ENCODE peak calls at places on chromosomes 12 and 14, in eight cellular contexts. F is stomach, S is tibial artery, J is lower lobe of right lung, C is ovary, O is GM12878, X is brain microvascular endothelial cell, W is hepatocyte. Q is an unnamed sample.

GRCh38 chr14:96249016-96249415 is 7.0 kb upstream of the BDKRB1 start:
- DNase-seq in W (peak), C (no peak), F (no peak), O (no peak), X (peak), S (peak), J (no peak), Q (no peak)

GRCh38 chr12:59425798-59426197 is 170.0 kb upstream of the SLC16A7 start:
- DNase-seq in X (no peak), S (no peak), F (no peak), C (no peak), J (no peak), O (no peak), W (no peak), Q (no peak)

GRCh38 chr12:12546314-12546772 is 16.3 kb downstream of the DUSP16 start:
- DNase-seq in C (no peak), X (no peak), J (no peak), S (no peak), W (peak), F (no peak), O (no peak), Q (no peak)

GRCh38 chr12:101552277-101552676 is 42.5 kb upstream of the MYBPC1 start:
- DNase-seq in O (no peak), S (no peak), W (peak), C (peak), X (no peak), F (no peak), J (peak), Q (no peak)

GRCh38 chr12:120199595-120200306 is 1.2 kb downstream of the RPLP0 start:
- DNase-seq in S (peak), O (no peak), X (peak), J (no peak), C (no peak), W (no peak), F (no peak), Q (no peak)

GRCh38 chr12:18422849-18423248 is 161.5 kb downstream of the PIK3C2G start:
- DNase-seq in C (no peak), X (no peak), J (no peak), O (no peak), S (no peak), F (no peak), W (no peak), Q (no peak)

GRCh38 chr12:128891856-128892255 is 38.6 kb downstream of the GLT1D1 start:
- DNase-seq in W (no peak), X (no peak), F (no peak), C (no peak), S (no peak), O (no peak), J (no peak), Q (no peak)

GRCh38 chr12:131220007-131220685 is 266.4 kb downstream of the ADGRD1 start:
- DNase-seq in W (no peak), S (no peak), C (no peak), J (no peak), O (no peak), X (no peak), F (no peak), Q (no peak)

GRCh38 chr14:93331375-93332031 is 1.3 kb downstream of the BTBD7 start:
- DNase-seq in J (peak), X (no peak), O (no peak), F (no peak), S (peak), W (no peak), C (peak), Q (no peak)

GRCh38 chr12:920676-921075 is 28.8 kb downstream of the RAD52 start:
- DNase-seq in S (no peak), X (no peak), J (no peak), O (no peak), F (no peak), W (no peak), C (no peak), Q (no peak)

GRCh38 chr12:130480887-130481286 is 143.2 kb downstream of the PIWIL1 start:
- DNase-seq in F (no peak), C (no peak), S (no peak), O (no peak), J (no peak), W (no peak), X (no peak), Q (no peak)

GRCh38 chr14:81427348-81428058 is 27.4 kb upstream of the STON2 start:
- DNase-seq in C (no peak), J (peak), W (no peak), X (no peak), F (no peak), S (peak), O (no peak), Q (no peak)

GRCh38 chr14:23078692-23079116 is 16.2 kb downstream of the ACIN1 start:
- DNase-seq in C (no peak), X (peak), F (peak), O (no peak), S (peak), J (peak), W (peak), Q (no peak)

GRCh38 chr12:51811203-51811805 is 37.2 kb downstream of the FIGNL2 start:
- DNase-seq in S (no peak), W (no peak), F (no peak), J (no peak), X (no peak), C (no peak), O (no peak), Q (no peak)

GRCh38 chr12:95131589-95132335 is 58.3 kb upstream of the NR2C1 start:
- DNase-seq in W (no peak), S (peak), C (no peak), X (no peak), F (no peak), O (no peak), J (no peak), Q (no peak)

GRCh38 chr12:108133482-108133881 is 4.4 kb downstream of the WSCD2 start:
- DNase-seq in W (no peak), O (no peak), S (no peak), J (no peak), C (no peak), F (no peak), X (no peak), Q (no peak)

GRCh38 chr12:132493482-132494178 is 3.7 kb downstream of the FBRSL1 start:
- DNase-seq in J (no peak), O (no peak), X (no peak), W (peak), S (no peak), C (no peak), F (no peak), Q (no peak)

GRCh38 chr12:121456551-121456950 is 56.6 kb downstream of the RNF34 start:
- DNase-seq in J (no peak), W (no peak), S (no peak), F (no peak), X (no peak), O (no peak), C (no peak), Q (no peak)

GRCh38 chr12:12400793-12401192 is 43.9 kb downstream of the BORCS5 start:
- DNase-seq in C (no peak), S (no peak), W (no peak), O (no peak), F (no peak), X (no peak), J (no peak), Q (no peak)

DNA sequence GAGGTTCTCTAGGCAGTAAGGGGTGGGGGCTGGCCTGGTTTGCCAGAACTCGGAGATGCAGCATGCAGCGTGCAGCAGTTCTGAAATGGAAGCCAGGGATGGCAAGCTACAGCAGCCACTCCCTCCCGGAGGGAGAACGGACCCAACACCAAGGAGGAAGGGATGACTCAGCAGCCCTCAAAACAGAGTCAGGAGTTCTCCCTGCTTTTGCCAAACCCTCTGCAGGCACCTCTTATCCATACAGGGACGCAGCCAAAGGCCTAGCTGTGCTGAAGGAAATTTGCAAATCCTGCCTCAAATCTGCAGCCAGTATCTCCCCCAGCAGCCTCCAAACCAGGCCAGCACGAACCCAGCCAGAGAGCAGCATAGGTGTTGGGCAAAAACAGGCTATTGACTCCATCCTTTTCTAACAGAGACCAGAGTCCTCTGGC is 10.2 kb upstream of the SERPINA3 start:
- DNase-seq in C (peak), O (no peak), S (peak), J (no peak), W (peak), F (peak), X (peak), Q (no peak)
- H3K27ac ChIP-seq in C (peak), O (no peak), S (peak), J (no peak), W (peak), F (peak), X (peak), Q (peak)

GRCh38 chr14:61335049-61335448 is 13.7 kb downstream of the PRKCH start:
- DNase-seq in O (no peak), C (no peak), X (no peak), F (no peak), J (no peak), W (no peak), S (no peak), Q (no peak)
- H3K4me3 ChIP-seq in O (no peak), C (no peak), X (no peak), F (no peak), J (no peak), W (no peak), S (no peak), Q (no peak)

GRCh38 chr12:45322810-45323209 is 106.9 kb downstream of the ANO6 start:
- DNase-seq in W (no peak), C (no peak), S (no peak), F (no peak), O (no peak), J (no peak), X (no peak), Q (no peak)
- TF ChIP-seq CTCF in W (no peak), C (no peak), S (no peak), F (no peak), O (no peak), J (no peak), X (no peak), Q (no peak)

DNA sequence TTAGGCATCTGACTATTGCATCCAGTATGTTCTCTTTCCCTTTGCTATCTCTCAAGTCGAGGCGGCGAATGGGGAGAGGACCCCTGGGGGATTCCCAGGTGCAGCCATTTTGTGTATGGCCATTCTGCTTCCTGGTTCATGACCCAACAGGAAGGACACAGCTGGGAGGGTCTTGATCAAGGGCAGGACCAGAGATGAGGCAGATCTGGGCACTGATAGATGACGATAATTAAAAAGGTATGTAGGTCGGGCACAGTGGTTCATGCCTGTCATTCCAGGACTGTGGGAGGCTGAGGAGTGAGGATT is 73.9 kb downstream of the EID3 start:
- DNase-seq in O (no peak), F (no peak), J (no peak), S (no peak), C (no peak), X (no peak), W (no peak), Q (no peak)
- H3K27ac ChIP-seq in O (no peak), F (no peak), J (no peak), S (no peak), C (no peak), X (no peak), W (no peak), Q (no peak)

GRCh38 chr14:37610945-37611523 is 15.6 kb downstream of the TTC6 start:
- DNase-seq in C (no peak), O (no peak), W (no peak), X (no peak), S (no peak), J (no peak), F (no peak), Q (no peak)
- H3K4me3 ChIP-seq in C (no peak), O (no peak), W (no peak), X (peak), S (no peak), J (no peak), F (no peak), Q (no peak)

DNA sequence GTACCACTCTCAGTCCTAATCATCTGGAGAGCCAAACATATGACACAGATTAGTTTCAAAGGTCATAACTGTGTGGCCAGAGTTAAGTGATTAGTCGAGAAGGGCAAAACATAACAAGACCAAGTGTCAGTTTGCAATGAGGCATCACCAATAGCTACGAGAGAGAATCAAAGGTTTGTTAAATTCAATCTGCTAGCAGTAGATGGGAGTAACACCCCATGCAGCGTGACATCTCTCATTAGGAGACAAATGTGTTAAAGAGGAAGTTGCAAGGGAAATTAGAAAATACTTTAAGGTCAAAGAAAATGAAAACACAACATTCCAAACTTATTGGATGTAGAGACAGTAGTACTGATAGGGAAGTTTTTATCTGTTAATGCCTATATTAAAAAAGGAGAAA is 135.7 kb upstream of the SYT10 start:
- DNase-seq in S (no peak), X (no peak), J (no peak), W (no peak), C (no peak), O (no peak), F (no peak), Q (no peak)
- TF ChIP-seq CTCF in S (no peak), X (no peak), J (no peak), W (no peak), C (no peak), O (no peak), F (no peak), Q (no peak)

Q was measured in esophagus muscularis mucosa.